ENCODE peak calls at places on chromosome 13, in seven cellular contexts. One of them, this sample, is unnamed.

GRCh38 chr13:57740719-57741118 is 109.2 kb downstream of the PCDH17 start:
- DNase-seq in fibroblast of mammary gland: no peak
- DNase-seq in heart right ventricle: peak
- DNase-seq in cardiac fibroblast: peak
- DNase-seq in astrocyte of the cerebellum: peak
- DNase-seq in sigmoid colon: no peak
- DNase-seq in skeletal muscle cell: peak
- DNase-seq in this sample: no peak

GRCh38 chr13:31192306-31192705 is 7.5 kb upstream of the B3GLCT start:
- DNase-seq in fibroblast of mammary gland: no peak
- DNase-seq in heart right ventricle: no peak
- DNase-seq in cardiac fibroblast: no peak
- DNase-seq in astrocyte of the cerebellum: no peak
- DNase-seq in sigmoid colon: no peak
- DNase-seq in skeletal muscle cell: no peak
- DNase-seq in this sample: no peak

GRCh38 chr13:31204592-31204991 is 4.8 kb downstream of the B3GLCT start:
- DNase-seq in fibroblast of mammary gland: peak
- DNase-seq in heart right ventricle: no peak
- DNase-seq in cardiac fibroblast: peak
- DNase-seq in astrocyte of the cerebellum: no peak
- DNase-seq in sigmoid colon: no peak
- DNase-seq in skeletal muscle cell: no peak
- DNase-seq in this sample: no peak

GRCh38 chr13:50644081-50644871 is 199.2 kb downstream of the DLEU7 start:
- DNase-seq in fibroblast of mammary gland: no peak
- DNase-seq in heart right ventricle: no peak
- DNase-seq in cardiac fibroblast: no peak
- DNase-seq in astrocyte of the cerebellum: no peak
- DNase-seq in sigmoid colon: no peak
- DNase-seq in skeletal muscle cell: no peak
- DNase-seq in this sample: no peak

GRCh38 chr13:96527497-96527896 is 437.6 kb downstream of the HS6ST3 start:
- DNase-seq in fibroblast of mammary gland: no peak
- DNase-seq in heart right ventricle: no peak
- DNase-seq in cardiac fibroblast: no peak
- DNase-seq in astrocyte of the cerebellum: no peak
- DNase-seq in sigmoid colon: no peak
- DNase-seq in skeletal muscle cell: no peak
- DNase-seq in this sample: no peak

GRCh38 chr13:94352057-94352456 is 127.4 kb downstream of the DCT start:
- DNase-seq in fibroblast of mammary gland: peak
- DNase-seq in heart right ventricle: no peak
- DNase-seq in cardiac fibroblast: peak
- DNase-seq in astrocyte of the cerebellum: no peak
- DNase-seq in sigmoid colon: no peak
- DNase-seq in skeletal muscle cell: peak
- DNase-seq in this sample: no peak

GRCh38 chr13:107347641-107348369 is 779.9 kb upstream of the ARGLU1 start:
- DNase-seq in fibroblast of mammary gland: peak
- DNase-seq in heart right ventricle: no peak
- DNase-seq in cardiac fibroblast: no peak
- DNase-seq in astrocyte of the cerebellum: no peak
- DNase-seq in sigmoid colon: no peak
- DNase-seq in skeletal muscle cell: no peak
- DNase-seq in this sample: no peak

GRCh38 chr13:21039097-21039800 is 22.1 kb downstream of the LATS2 start:
- DNase-seq in fibroblast of mammary gland: peak
- DNase-seq in heart right ventricle: no peak
- DNase-seq in cardiac fibroblast: peak
- DNase-seq in astrocyte of the cerebellum: no peak
- DNase-seq in sigmoid colon: peak
- DNase-seq in skeletal muscle cell: no peak
- DNase-seq in this sample: peak

GRCh38 chr13:26881154-26881553 is 120.6 kb upstream of the GPR12 start:
- DNase-seq in fibroblast of mammary gland: peak
- DNase-seq in heart right ventricle: no peak
- DNase-seq in cardiac fibroblast: peak
- DNase-seq in astrocyte of the cerebellum: no peak
- DNase-seq in sigmoid colon: no peak
- DNase-seq in skeletal muscle cell: no peak
- DNase-seq in this sample: no peak

GRCh38 chr13:78576266-78576665 is 27.1 kb downstream of the POU4F1 start:
- DNase-seq in fibroblast of mammary gland: no peak
- DNase-seq in heart right ventricle: no peak
- DNase-seq in cardiac fibroblast: no peak
- DNase-seq in astrocyte of the cerebellum: no peak
- DNase-seq in sigmoid colon: no peak
- DNase-seq in skeletal muscle cell: no peak
- DNase-seq in this sample: no peak

GRCh38 chr13:109088528-109088927 is 459.1 kb downstream of the MYO16 start:
- DNase-seq in fibroblast of mammary gland: no peak
- DNase-seq in heart right ventricle: no peak
- DNase-seq in cardiac fibroblast: no peak
- DNase-seq in astrocyte of the cerebellum: no peak
- DNase-seq in sigmoid colon: no peak
- DNase-seq in skeletal muscle cell: no peak
- DNase-seq in this sample: no peak

GRCh38 chr13:25179011-25179410 is 6.9 kb upstream of the AMER2 start:
- DNase-seq in fibroblast of mammary gland: no peak
- DNase-seq in heart right ventricle: no peak
- DNase-seq in cardiac fibroblast: no peak
- DNase-seq in astrocyte of the cerebellum: no peak
- DNase-seq in sigmoid colon: no peak
- DNase-seq in skeletal muscle cell: no peak
- DNase-seq in this sample: no peak

GRCh38 chr13:106129273-106129672 is 406.2 kb downstream of the EFNB2 start:
- DNase-seq in fibroblast of mammary gland: no peak
- DNase-seq in heart right ventricle: no peak
- DNase-seq in cardiac fibroblast: no peak
- DNase-seq in astrocyte of the cerebellum: no peak
- DNase-seq in sigmoid colon: no peak
- DNase-seq in skeletal muscle cell: no peak
- DNase-seq in this sample: no peak

GRCh38 chr13:111304603-111305289 is 15.7 kb upstream of the TEX29 start:
- DNase-seq in fibroblast of mammary gland: no peak
- DNase-seq in heart right ventricle: no peak
- DNase-seq in cardiac fibroblast: no peak
- DNase-seq in astrocyte of the cerebellum: no peak
- DNase-seq in sigmoid colon: no peak
- DNase-seq in skeletal muscle cell: no peak
- DNase-seq in this sample: no peak

GRCh38 chr13:40706439-40706838 is 40.0 kb upstream of the FOXO1 start:
- DNase-seq in fibroblast of mammary gland: no peak
- DNase-seq in heart right ventricle: no peak
- DNase-seq in cardiac fibroblast: no peak
- DNase-seq in astrocyte of the cerebellum: no peak
- DNase-seq in sigmoid colon: no peak
- DNase-seq in skeletal muscle cell: no peak
- DNase-seq in this sample: no peak

GRCh38 chr13:89812856-89813255 is 1534.6 kb upstream of the MIR17HG start:
- DNase-seq in fibroblast of mammary gland: no peak
- DNase-seq in heart right ventricle: no peak
- DNase-seq in cardiac fibroblast: no peak
- DNase-seq in astrocyte of the cerebellum: no peak
- DNase-seq in sigmoid colon: no peak
- DNase-seq in skeletal muscle cell: no peak
- DNase-seq in this sample: no peak

GRCh38 chr13:113518080-113518803 is 27.7 kb upstream of the DCUN1D2 start:
- DNase-seq in fibroblast of mammary gland: no peak
- DNase-seq in heart right ventricle: no peak
- DNase-seq in cardiac fibroblast: no peak
- DNase-seq in astrocyte of the cerebellum: no peak
- DNase-seq in sigmoid colon: peak
- DNase-seq in skeletal muscle cell: no peak
- DNase-seq in this sample: no peak

GRCh38 chr13:109971006-109971744 is 184.8 kb upstream of the IRS2 start:
- DNase-seq in fibroblast of mammary gland: no peak
- DNase-seq in heart right ventricle: peak
- DNase-seq in cardiac fibroblast: no peak
- DNase-seq in astrocyte of the cerebellum: no peak
- DNase-seq in sigmoid colon: no peak
- DNase-seq in skeletal muscle cell: no peak
- DNase-seq in this sample: no peak

GRCh38 chr13:42153371-42153770 is 104.9 kb downstream of the DGKH start:
- DNase-seq in fibroblast of mammary gland: no peak
- DNase-seq in heart right ventricle: no peak
- DNase-seq in cardiac fibroblast: peak
- DNase-seq in astrocyte of the cerebellum: no peak
- DNase-seq in sigmoid colon: no peak
- DNase-seq in skeletal muscle cell: peak
- DNase-seq in this sample: no peak

GRCh38 chr13:20709369-20709768 is 5.9 kb downstream of the IL17D start:
- DNase-seq in fibroblast of mammary gland: no peak
- DNase-seq in heart right ventricle: no peak
- DNase-seq in cardiac fibroblast: no peak
- DNase-seq in astrocyte of the cerebellum: no peak
- DNase-seq in sigmoid colon: no peak
- DNase-seq in skeletal muscle cell: no peak
- DNase-seq in this sample: no peak

GRCh38 chr13:113990321-113990837 is 16.5 kb upstream of the C13orf46 start:
- DNase-seq in fibroblast of mammary gland: no peak
- DNase-seq in heart right ventricle: peak
- DNase-seq in cardiac fibroblast: no peak
- DNase-seq in astrocyte of the cerebellum: no peak
- DNase-seq in sigmoid colon: peak
- DNase-seq in skeletal muscle cell: no peak
- DNase-seq in this sample: no peak

GRCh38 chr13:42152495-42152894 is 104.0 kb downstream of the DGKH start:
- DNase-seq in fibroblast of mammary gland: no peak
- DNase-seq in heart right ventricle: no peak
- DNase-seq in cardiac fibroblast: no peak
- DNase-seq in astrocyte of the cerebellum: no peak
- DNase-seq in sigmoid colon: no peak
- DNase-seq in skeletal muscle cell: no peak
- DNase-seq in this sample: no peak

DNA sequence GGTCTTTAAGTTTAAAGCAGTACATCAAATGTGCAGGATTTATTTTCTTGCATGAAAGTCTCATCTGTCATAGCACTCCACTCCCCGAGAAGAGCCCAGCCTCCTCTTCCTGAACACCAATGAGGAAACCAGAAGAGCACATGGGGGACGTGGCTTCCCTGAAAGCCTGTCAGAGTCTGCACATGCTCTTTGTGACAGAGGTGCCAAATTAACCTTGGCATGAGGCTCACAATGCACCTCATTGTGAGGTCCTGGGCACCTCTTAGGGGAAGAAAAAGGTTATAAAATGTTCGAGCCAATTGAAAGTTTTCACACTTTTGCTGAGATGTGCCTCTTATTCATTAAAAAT is 141.3 kb upstream of the RFC3 start:
- DNase-seq in fibroblast of mammary gland: peak
- DNase-seq in heart right ventricle: peak
- DNase-seq in cardiac fibroblast: peak
- DNase-seq in astrocyte of the cerebellum: no peak
- DNase-seq in sigmoid colon: peak
- DNase-seq in skeletal muscle cell: peak
- DNase-seq in this sample: peak
- H3K4me3 ChIP-seq in fibroblast of mammary gland: peak
- H3K4me3 ChIP-seq in heart right ventricle: peak
- H3K4me3 ChIP-seq in cardiac fibroblast: peak
- H3K4me3 ChIP-seq in astrocyte of the cerebellum: peak
- H3K4me3 ChIP-seq in sigmoid colon: peak
- H3K4me3 ChIP-seq in skeletal muscle cell: peak
- H3K4me3 ChIP-seq in this sample: peak

DNA sequence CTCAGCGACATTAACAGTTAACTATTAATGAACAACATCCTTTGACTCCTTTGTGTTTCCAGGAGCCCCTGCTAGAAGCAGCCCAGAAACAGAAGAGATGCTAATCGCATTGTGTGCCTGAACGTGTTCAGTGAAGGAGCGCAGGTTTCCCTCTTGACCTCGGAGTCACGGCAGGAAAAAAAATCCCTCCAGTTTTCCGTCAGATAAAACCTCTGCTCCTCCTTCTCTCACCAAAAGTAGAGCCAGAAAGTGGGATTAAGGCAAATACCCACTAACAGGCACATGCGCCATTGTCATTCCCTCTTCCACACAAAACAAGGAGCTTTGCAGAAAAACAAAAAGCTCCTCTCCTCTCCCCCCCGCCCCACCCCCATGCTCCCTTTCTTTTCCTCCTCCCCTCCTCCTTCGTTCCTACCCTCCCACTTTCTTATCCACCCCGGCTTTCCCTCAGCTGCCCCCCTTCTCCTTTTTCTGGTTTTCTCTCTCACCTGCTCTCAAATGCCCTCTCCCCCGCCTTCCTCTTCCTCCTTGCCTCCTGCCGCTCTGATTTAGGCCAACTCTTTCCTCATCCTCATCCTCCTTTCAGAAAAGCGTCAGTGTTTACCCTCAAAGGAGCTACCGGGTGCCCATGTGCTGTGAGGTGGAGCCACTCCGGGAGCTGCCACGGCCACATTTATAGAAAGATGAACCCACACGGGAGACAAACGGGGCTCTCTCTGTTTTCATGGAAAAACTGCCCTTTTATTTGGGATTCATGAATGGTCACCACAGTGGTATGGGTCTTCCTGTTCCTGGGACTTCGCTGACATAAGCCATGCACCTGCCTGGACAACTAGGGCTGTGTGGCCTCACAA is 224.5 kb downstream of the ZIC5 start:
- DNase-seq in fibroblast of mammary gland: no peak
- DNase-seq in heart right ventricle: no peak
- DNase-seq in cardiac fibroblast: no peak
- DNase-seq in astrocyte of the cerebellum: no peak
- DNase-seq in sigmoid colon: no peak
- DNase-seq in skeletal muscle cell: no peak
- DNase-seq in this sample: no peak
- H3K4me3 ChIP-seq in fibroblast of mammary gland: no peak
- H3K4me3 ChIP-seq in heart right ventricle: no peak
- H3K4me3 ChIP-seq in cardiac fibroblast: no peak
- H3K4me3 ChIP-seq in astrocyte of the cerebellum: no peak
- H3K4me3 ChIP-seq in sigmoid colon: no peak
- H3K4me3 ChIP-seq in skeletal muscle cell: no peak
- H3K4me3 ChIP-seq in this sample: no peak

GRCh38 chr13:49400755-49401659 is 42.9 kb downstream of the CAB39L start:
- DNase-seq in fibroblast of mammary gland: peak
- DNase-seq in heart right ventricle: no peak
- DNase-seq in cardiac fibroblast: peak
- DNase-seq in astrocyte of the cerebellum: no peak
- DNase-seq in sigmoid colon: peak
- DNase-seq in skeletal muscle cell: no peak
- DNase-seq in this sample: no peak
- H3K4me3 ChIP-seq in fibroblast of mammary gland: no peak
- H3K4me3 ChIP-seq in heart right ventricle: peak
- H3K4me3 ChIP-seq in cardiac fibroblast: no peak
- H3K4me3 ChIP-seq in astrocyte of the cerebellum: no peak
- H3K4me3 ChIP-seq in sigmoid colon: peak
- H3K4me3 ChIP-seq in skeletal muscle cell: no peak
- H3K4me3 ChIP-seq in this sample: peak

DNA sequence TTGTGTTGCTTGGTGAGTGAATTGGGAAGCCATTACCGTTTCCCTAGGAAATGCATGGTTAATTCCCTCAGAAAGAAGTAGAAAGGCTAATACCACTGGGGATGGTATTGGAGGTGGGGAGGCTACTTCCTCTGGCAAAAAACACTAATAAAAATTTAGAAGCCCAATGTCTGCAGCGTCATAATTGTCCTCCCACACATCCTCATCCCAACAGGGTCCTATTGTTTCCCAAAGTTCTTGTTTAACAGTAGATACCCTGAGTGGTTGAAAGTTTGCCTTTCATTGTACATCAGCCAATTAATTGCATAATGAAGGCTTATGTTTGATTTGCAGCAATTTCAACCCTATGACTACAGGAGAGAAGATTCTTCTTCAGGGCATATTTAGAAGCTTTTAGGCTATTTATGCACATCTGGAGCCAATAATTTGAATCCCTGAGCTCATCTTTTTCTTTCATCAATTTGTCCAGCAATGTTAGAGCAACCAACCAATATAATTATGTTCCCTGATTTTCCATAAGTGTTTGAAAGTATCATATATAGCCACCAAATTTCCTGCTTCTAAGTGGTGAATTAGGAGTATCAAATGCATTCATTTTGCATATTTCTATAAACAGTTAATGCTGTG is 491.0 kb downstream of the SLITRK5 start:
- DNase-seq in fibroblast of mammary gland: no peak
- DNase-seq in heart right ventricle: no peak
- DNase-seq in cardiac fibroblast: no peak
- DNase-seq in astrocyte of the cerebellum: no peak
- DNase-seq in sigmoid colon: no peak
- DNase-seq in skeletal muscle cell: no peak
- DNase-seq in this sample: no peak
- H3K4me3 ChIP-seq in fibroblast of mammary gland: no peak
- H3K4me3 ChIP-seq in heart right ventricle: no peak
- H3K4me3 ChIP-seq in cardiac fibroblast: no peak
- H3K4me3 ChIP-seq in astrocyte of the cerebellum: no peak
- H3K4me3 ChIP-seq in sigmoid colon: no peak
- H3K4me3 ChIP-seq in skeletal muscle cell: no peak
- H3K4me3 ChIP-seq in this sample: no peak